ENCODE peak calls at places on chromosomes 4 and X, in seven cellular contexts. W, E, P, F, U, A and Q are unnamed samples.

GRCh38 chr4:28432348-28433025 is 1571.8 kb downstream of the STIM2 start:
- DNase-seq in W (no peak), E (no peak), P (no peak), F (no peak), U (no peak), A (no peak), Q (no peak)

GRCh38 chrX:132481449-132481848 is 7.4 kb downstream of the MBNL3 start:
- DNase-seq in W (no peak), E (no peak), P (no peak), F (no peak), U (no peak), A (no peak), Q (no peak)

GRCh38 chrX:112094729-112095128 is 12.2 kb upstream of the TRPC5 start:
- DNase-seq in W (no peak), E (no peak), P (no peak), F (no peak), U (peak), A (no peak), Q (no peak)

GRCh38 chr4:3673176-3673575 is 93.0 kb upstream of the ADRA2C start:
- DNase-seq in W (no peak), E (no peak), P (no peak), F (no peak), U (no peak), A (no peak), Q (no peak)

GRCh38 chrX:145953628-145954027 is 136.0 kb downstream of the SLITRK2 start:
- DNase-seq in W (no peak), E (no peak), P (no peak), F (no peak), U (no peak), A (no peak), Q (no peak)

GRCh38 chrX:69618803-69619202 is 2.9 kb downstream of the EDA start:
- DNase-seq in W (peak), E (no peak), P (peak), F (no peak), U (peak), A (no peak), Q (no peak)

GRCh38 chrX:131040781-131041180 is 17.4 kb upstream of the ARHGAP36 start:
- DNase-seq in W (no peak), E (no peak), P (no peak), F (no peak), U (no peak), A (no peak), Q (no peak)

GRCh38 chr4:76872556-76872955 is 25.4 kb downstream of the SOWAHB start:
- DNase-seq in W (no peak), E (no peak), P (no peak), F (no peak), U (no peak), A (no peak), Q (no peak)

GRCh38 chrX:155148724-155149537 is 67.3 kb upstream of the VBP1 start:
- DNase-seq in W (peak), E (no peak), P (peak), F (no peak), U (peak), A (no peak), Q (no peak)